ENCODE peak calls at places on chromosomes 16 and 17, in four cellular contexts. One of them, this sample, is unnamed.

GRCh38 chr16:67909056-67909742 is 16.1 kb downstream of the PSKH1 start:
- DNase-seq in suprapubic skin: no peak
- DNase-seq in HepG2: no peak
- DNase-seq in GM23338: no peak
- DNase-seq in this sample: no peak

GRCh38 chr17:3818786-3819185 is 17.8 kb upstream of the ITGAE start:
- DNase-seq in GM23338: no peak
- DNase-seq in suprapubic skin: no peak
- DNase-seq in HepG2: peak; percentile 29
- DNase-seq in this sample: no peak

GRCh38 chr17:32123782-32124181 is 18.5 kb upstream of the RHOT1 start:
- DNase-seq in GM23338: no peak
- DNase-seq in HepG2: no peak
- DNase-seq in suprapubic skin: no peak
- DNase-seq in this sample: no peak

GRCh38 chr17:78375401-78376079 is 2.9 kb upstream of the PGS1 start:
- DNase-seq in suprapubic skin: no peak
- DNase-seq in GM23338: no peak
- DNase-seq in HepG2: peak; percentile 89
- DNase-seq in this sample: peak; percentile 87

GRCh38 chr17:74851612-74852236 is 8.0 kb downstream of the GRIN2C start:
- DNase-seq in suprapubic skin: no peak
- DNase-seq in HepG2: no peak
- DNase-seq in GM23338: peak; percentile 25
- DNase-seq in this sample: no peak

GRCh38 chr17:50565559-50566350 is 5.2 kb downstream of the CACNA1G start:
- DNase-seq in HepG2: no peak
- DNase-seq in GM23338: peak; percentile 80
- DNase-seq in suprapubic skin: no peak
- DNase-seq in this sample: no peak

GRCh38 chr16:62036101-62036806 is at the start of gene CDH8:
- DNase-seq in suprapubic skin: no peak
- DNase-seq in HepG2: no peak
- DNase-seq in GM23338: peak; percentile 79
- DNase-seq in this sample: no peak

GRCh38 chr16:65936096-65936495 is 430.4 kb upstream of the CDH5 start:
- DNase-seq in suprapubic skin: no peak
- DNase-seq in GM23338: no peak
- DNase-seq in HepG2: no peak
- DNase-seq in this sample: no peak

GRCh38 chr16:15765880-15766279 is 90.9 kb downstream of the MYH11 start:
- DNase-seq in suprapubic skin: no peak
- DNase-seq in HepG2: peak; percentile 73
- DNase-seq in GM23338: peak; percentile 80
- DNase-seq in this sample: no peak

GRCh38 chr16:324451-325334 is 27.8 kb downstream of the AXIN1 start:
- DNase-seq in GM23338: peak; percentile 70
- DNase-seq in HepG2: no peak
- DNase-seq in suprapubic skin: no peak
- DNase-seq in this sample: no peak

GRCh38 chr17:333626-334396 is 18.8 kb downstream of the RPH3AL start:
- DNase-seq in GM23338: peak; percentile 57
- DNase-seq in HepG2: no peak
- DNase-seq in suprapubic skin: peak; percentile 72
- DNase-seq in this sample: peak; percentile 95

GRCh38 chr16:12315330-12316138 is 339.0 kb downstream of the SNX29 start:
- DNase-seq in GM23338: no peak
- DNase-seq in HepG2: peak; percentile 91
- DNase-seq in suprapubic skin: no peak
- DNase-seq in this sample: no peak

GRCh38 chr17:3972931-3973330 is 8.7 kb upstream of the ATP2A3 start:
- DNase-seq in HepG2: no peak
- DNase-seq in suprapubic skin: no peak
- DNase-seq in GM23338: no peak
- DNase-seq in this sample: no peak

GRCh38 chr16:4097826-4098240 is 18.4 kb downstream of the ADCY9 start:
- DNase-seq in GM23338: peak; percentile 51
- DNase-seq in suprapubic skin: no peak
- DNase-seq in HepG2: no peak
- DNase-seq in this sample: no peak

GRCh38 chr16:50300942-50301625 is 34.7 kb downstream of the ADCY7 start:
- DNase-seq in suprapubic skin: peak; percentile 67
- DNase-seq in GM23338: no peak
- DNase-seq in HepG2: no peak
- DNase-seq in this sample: peak; percentile 62

GRCh38 chr17:74089869-74090464 is 113.5 kb upstream of the RPL38 start:
- DNase-seq in HepG2: peak; percentile 68
- DNase-seq in suprapubic skin: no peak
- DNase-seq in GM23338: peak; percentile 92
- DNase-seq in this sample: no peak

GRCh38 chr16:55647798-55648197 is 8.0 kb upstream of the SLC6A2 start:
- DNase-seq in GM23338: no peak
- DNase-seq in HepG2: no peak
- DNase-seq in suprapubic skin: no peak
- DNase-seq in this sample: no peak

GRCh38 chr17:74659898-74660297 is 36.4 kb upstream of the CD300E start:
- DNase-seq in suprapubic skin: no peak
- DNase-seq in HepG2: no peak
- DNase-seq in GM23338: no peak
- DNase-seq in this sample: no peak

GRCh38 chr17:34582185-34582900 is 3.0 kb downstream of the TMEM132E start:
- DNase-seq in GM23338: peak; percentile 70
- DNase-seq in HepG2: no peak
- DNase-seq in suprapubic skin: no peak
- DNase-seq in this sample: no peak

GRCh38 chr16:77663711-77664110 is 58.6 kb upstream of the NUDT7 start:
- DNase-seq in suprapubic skin: no peak
- DNase-seq in HepG2: no peak
- DNase-seq in GM23338: no peak
- DNase-seq in this sample: no peak

GRCh38 chr17:376936-377863 is 24.6 kb upstream of the RPH3AL start:
- DNase-seq in HepG2: no peak
- DNase-seq in suprapubic skin: no peak
- DNase-seq in GM23338: peak; percentile 52
- DNase-seq in this sample: no peak

GRCh38 chr16:29663020-29663828 is at the start of gene SPN:
- DNase-seq in HepG2: no peak
- DNase-seq in GM23338: peak; percentile 28
- DNase-seq in suprapubic skin: no peak
- DNase-seq in this sample: no peak

GRCh38 chr17:31596382-31597323 is 205.2 kb downstream of the RAB11FIP4 start:
- DNase-seq in GM23338: peak; percentile 32
- DNase-seq in HepG2: peak; percentile 44
- DNase-seq in suprapubic skin: no peak
- DNase-seq in this sample: peak; percentile 91

GRCh38 chr16:83615131-83615530 is 192.6 kb upstream of the HSBP1 start:
- DNase-seq in suprapubic skin: no peak
- DNase-seq in GM23338: no peak
- DNase-seq in HepG2: no peak
- DNase-seq in this sample: no peak

GRCh38 chr17:7307686-7308624 is 527 bp downstream of the EIF5A start:
- DNase-seq in GM23338: peak; percentile 64
- DNase-seq in HepG2: no peak
- DNase-seq in suprapubic skin: peak; percentile 88
- DNase-seq in this sample: no peak

GRCh38 chr17:43881176-43881575 is 26.2 kb downstream of the MPP2 start:
- DNase-seq in GM23338: no peak
- DNase-seq in HepG2: no peak
- DNase-seq in suprapubic skin: no peak
- DNase-seq in this sample: no peak

GRCh38 chr16:27362570-27363245 is 39.3 kb upstream of the IL21R start:
- DNase-seq in HepG2: no peak
- DNase-seq in suprapubic skin: no peak
- DNase-seq in GM23338: no peak
- DNase-seq in this sample: no peak

GRCh38 chr16:27364493-27365141 is 37.4 kb upstream of the IL21R start:
- DNase-seq in suprapubic skin: no peak
- DNase-seq in HepG2: peak; percentile 97
- DNase-seq in GM23338: no peak
- DNase-seq in this sample: no peak

GRCh38 chr16:27363246-27363632 is 38.7 kb upstream of the IL21R start:
- DNase-seq in suprapubic skin: no peak
- DNase-seq in GM23338: no peak
- DNase-seq in HepG2: no peak
- DNase-seq in this sample: no peak

GRCh38 chr16:27365142-27366089 is 36.6 kb upstream of the IL21R start:
- DNase-seq in suprapubic skin: no peak
- DNase-seq in HepG2: peak; percentile 58
- DNase-seq in GM23338: no peak
- DNase-seq in this sample: no peak

GRCh38 chr16:27363797-27364196 is 38.2 kb upstream of the IL21R start:
- DNase-seq in GM23338: no peak
- DNase-seq in suprapubic skin: no peak
- DNase-seq in HepG2: no peak
- DNase-seq in this sample: peak; percentile 76
- TF ChIP-seq POLR2AphosphoS5 in GM23338: no peak
- TF ChIP-seq POLR2AphosphoS5 in suprapubic skin: no peak
- TF ChIP-seq POLR2AphosphoS5 in HepG2: no peak
- TF ChIP-seq POLR2AphosphoS5 in this sample: peak; percentile 45

GRCh38 chr17:82241183-82241925 is 12.5 kb downstream of the SLC16A3 start:
- DNase-seq in suprapubic skin: peak; percentile 88
- DNase-seq in GM23338: no peak
- DNase-seq in HepG2: peak; percentile 78
- DNase-seq in this sample: peak; percentile 95
- TF ChIP-seq POLR2AphosphoS5 in suprapubic skin: no peak
- TF ChIP-seq POLR2AphosphoS5 in GM23338: no peak
- TF ChIP-seq POLR2AphosphoS5 in HepG2: peak; percentile 47
- TF ChIP-seq POLR2AphosphoS5 in this sample: peak; percentile 23

GRCh38 chr16:48244080-48244862 is at the start of gene LONP2:
- DNase-seq in HepG2: peak; percentile 87
- DNase-seq in suprapubic skin: peak; percentile 91
- DNase-seq in GM23338: peak; percentile 93
- DNase-seq in this sample: peak; percentile 92
- TF ChIP-seq POLR2AphosphoS5 in HepG2: peak; percentile 83
- TF ChIP-seq POLR2AphosphoS5 in suprapubic skin: peak; percentile 38
- TF ChIP-seq POLR2AphosphoS5 in GM23338: no peak
- TF ChIP-seq POLR2AphosphoS5 in this sample: peak; percentile 59

GRCh38 chr16:73056383-73056782 is 8.5 kb upstream of the ZFHX3 start:
- DNase-seq in GM23338: peak; percentile 1
- DNase-seq in suprapubic skin: no peak
- DNase-seq in HepG2: no peak
- DNase-seq in this sample: no peak

GRCh38 chr16:73054131-73054496 is 6.2 kb upstream of the ZFHX3 start:
- DNase-seq in GM23338: peak; percentile 43
- DNase-seq in HepG2: no peak
- DNase-seq in suprapubic skin: no peak
- DNase-seq in this sample: peak; percentile 70

GRCh38 chr16:73053379-73054130 is 5.6 kb upstream of the ZFHX3 start:
- DNase-seq in suprapubic skin: no peak
- DNase-seq in GM23338: peak; percentile 72
- DNase-seq in HepG2: peak; percentile 75
- DNase-seq in this sample: peak; percentile 70

GRCh38 chr16:73053038-73053378 is 5.1 kb upstream of the ZFHX3 start:
- DNase-seq in suprapubic skin: no peak
- DNase-seq in GM23338: no peak
- DNase-seq in HepG2: no peak
- DNase-seq in this sample: no peak

DNA sequence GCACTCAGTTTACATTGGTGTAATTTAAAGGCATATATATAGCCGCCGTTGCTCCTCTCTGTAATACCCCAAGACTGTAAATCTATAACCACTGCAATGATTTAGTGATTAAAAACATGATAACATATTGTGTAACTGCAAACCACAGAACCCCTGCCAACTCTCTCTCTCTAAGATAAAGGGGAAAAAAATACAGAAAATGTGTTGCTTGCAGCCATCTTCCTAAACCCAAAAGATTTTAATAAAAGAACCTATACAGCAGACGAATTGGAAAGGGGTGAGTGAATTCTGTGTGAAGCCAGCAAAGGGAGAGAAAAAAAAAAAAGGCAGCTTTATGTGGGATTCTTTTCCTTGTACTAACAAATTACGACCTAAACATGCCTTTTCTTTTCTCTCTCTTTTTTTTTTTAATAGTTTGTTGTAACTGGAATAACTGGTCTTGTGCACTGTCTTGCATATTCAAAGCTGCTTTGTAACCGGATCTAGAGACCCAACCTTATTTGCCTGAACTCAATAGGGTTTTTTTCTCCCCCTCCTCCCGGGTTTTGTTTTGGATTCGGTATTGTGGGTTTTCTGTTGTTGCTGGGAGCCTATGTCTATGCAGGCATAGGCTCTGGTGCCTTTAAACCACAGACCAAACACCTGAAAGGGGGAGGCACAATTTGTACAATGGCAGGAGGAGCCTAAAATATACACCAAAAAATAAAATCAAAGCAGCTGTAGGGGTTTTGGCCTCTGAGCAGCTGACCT is 7.0 kb upstream of the ZFHX3 start:
- DNase-seq in suprapubic skin: no peak
- DNase-seq in HepG2: peak; percentile 73
- DNase-seq in GM23338: peak; percentile 63
- DNase-seq in this sample: peak; percentile 27
- TF ChIP-seq POLR2AphosphoS5 in suprapubic skin: no peak
- TF ChIP-seq POLR2AphosphoS5 in HepG2: no peak
- TF ChIP-seq POLR2AphosphoS5 in GM23338: no peak
- TF ChIP-seq POLR2AphosphoS5 in this sample: no peak

GRCh38 chr16:81723098-81723723 is 55.9 kb upstream of the PLCG2 start:
- DNase-seq in GM23338: peak; percentile 94
- DNase-seq in suprapubic skin: no peak
- DNase-seq in HepG2: peak; percentile 86
- DNase-seq in this sample: no peak
- TF ChIP-seq POLR2AphosphoS5 in GM23338: no peak
- TF ChIP-seq POLR2AphosphoS5 in suprapubic skin: no peak
- TF ChIP-seq POLR2AphosphoS5 in HepG2: no peak
- TF ChIP-seq POLR2AphosphoS5 in this sample: no peak

DNA sequence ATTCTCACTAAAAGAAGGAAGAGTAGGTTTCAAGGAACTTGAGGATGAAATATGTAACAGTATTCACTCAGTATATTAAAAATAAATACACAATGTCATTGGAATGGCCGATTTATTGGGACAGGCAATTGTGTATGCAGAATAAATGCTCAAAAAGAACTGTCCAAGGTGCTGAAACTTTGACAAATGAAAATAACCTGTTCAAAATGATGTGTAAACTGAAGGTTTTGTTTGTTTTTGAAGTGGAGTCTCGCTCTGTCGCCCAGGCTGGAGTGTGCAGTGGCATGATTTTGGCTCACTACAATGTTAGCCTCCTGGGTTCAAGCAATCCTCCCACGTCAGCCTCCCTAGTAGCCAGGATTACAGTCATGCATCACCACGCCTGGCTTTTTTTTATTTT is 318.7 kb upstream of the RBFOX1 start:
- DNase-seq in suprapubic skin: no peak
- DNase-seq in GM23338: peak; percentile 23
- DNase-seq in HepG2: peak; percentile 40
- DNase-seq in this sample: no peak
- TF ChIP-seq POLR2AphosphoS5 in suprapubic skin: no peak
- TF ChIP-seq POLR2AphosphoS5 in GM23338: no peak
- TF ChIP-seq POLR2AphosphoS5 in HepG2: no peak
- TF ChIP-seq POLR2AphosphoS5 in this sample: no peak

This sample was measured in sigmoid colon.